ENCODE peak calls at places on chromosome 12, in ten cellular contexts. E, U, C, Z, W, X, T, B, M and D are unnamed samples.

GRCh38 chr12:91109148-91109564 is 2.1 kb downstream of the LUM start:
- DNase-seq in E (no peak), U (no peak), C (peak), Z (peak), W (peak), X (peak), T (peak), B (peak), M (no peak), D (no peak)

GRCh38 chr12:11861155-11861863 is 209.4 kb upstream of the BCL2L14 start:
- DNase-seq in E (no peak), U (no peak), C (no peak), Z (no peak), W (peak), X (no peak), T (no peak), B (no peak), M (no peak), D (no peak)

GRCh38 chr12:109673379-109673778 is 40.2 kb upstream of the FAM222A start:
- DNase-seq in E (no peak), U (no peak), C (no peak), Z (no peak), W (no peak), X (no peak), T (no peak), B (no peak), M (no peak), D (no peak)

GRCh38 chr12:31482816-31483215 is 108.1 kb downstream of the DENND5B start:
- DNase-seq in E (no peak), U (no peak), C (no peak), Z (no peak), W (no peak), X (peak), T (no peak), B (no peak), M (no peak), D (no peak)

GRCh38 chr12:44158746-44159145 is 322.9 kb downstream of the TMEM117 start:
- DNase-seq in E (no peak), U (no peak), C (no peak), Z (no peak), W (no peak), X (no peak), T (no peak), B (no peak), M (no peak), D (no peak)

GRCh38 chr12:116698131-116698495 is 39.8 kb downstream of the SPRING1 start:
- DNase-seq in E (no peak), U (no peak), C (no peak), Z (no peak), W (no peak), X (no peak), T (peak), B (no peak), M (no peak), D (no peak)

GRCh38 chr12:39272934-39273770 is 169.8 kb downstream of the KIF21A start:
- DNase-seq in E (no peak), U (no peak), C (peak), Z (no peak), W (peak), X (peak), T (peak), B (peak), M (no peak), D (no peak)

GRCh38 chr12:23640754-23641153 is 308.7 kb downstream of the SOX5 start:
- DNase-seq in E (no peak), U (no peak), C (no peak), Z (no peak), W (no peak), X (no peak), T (no peak), B (no peak), M (no peak), D (no peak)

GRCh38 chr12:68350753-68351152 is 18.6 kb upstream of the MDM1 start:
- DNase-seq in E (no peak), U (no peak), C (no peak), Z (no peak), W (no peak), X (peak), T (no peak), B (no peak), M (no peak), D (no peak)

GRCh38 chr12:121537814-121538698 is 42.8 kb downstream of the KDM2B start:
- DNase-seq in E (no peak), U (no peak), C (no peak), Z (peak), W (peak), X (no peak), T (peak), B (peak), M (no peak), D (no peak)

GRCh38 chr12:70609739-70610491 is 27.3 kb downstream of the PTPRB start:
- DNase-seq in E (no peak), U (no peak), C (peak), Z (peak), W (peak), X (peak), T (peak), B (no peak), M (no peak), D (no peak)

GRCh38 chr12:20508362-20508761 is 140.0 kb downstream of the PDE3A start:
- DNase-seq in E (no peak), U (no peak), C (no peak), Z (no peak), W (no peak), X (peak), T (no peak), B (no peak), M (no peak), D (no peak)

GRCh38 chr12:105369014-105369413 is 38.5 kb downstream of the C12orf75 start:
- DNase-seq in E (no peak), U (peak), C (no peak), Z (no peak), W (no peak), X (no peak), T (no peak), B (no peak), M (no peak), D (no peak)

GRCh38 chr12:116346751-116347150 is 69.3 kb upstream of the MED13L start:
- DNase-seq in E (no peak), U (peak), C (no peak), Z (no peak), W (no peak), X (no peak), T (peak), B (no peak), M (no peak), D (no peak)

DNA sequence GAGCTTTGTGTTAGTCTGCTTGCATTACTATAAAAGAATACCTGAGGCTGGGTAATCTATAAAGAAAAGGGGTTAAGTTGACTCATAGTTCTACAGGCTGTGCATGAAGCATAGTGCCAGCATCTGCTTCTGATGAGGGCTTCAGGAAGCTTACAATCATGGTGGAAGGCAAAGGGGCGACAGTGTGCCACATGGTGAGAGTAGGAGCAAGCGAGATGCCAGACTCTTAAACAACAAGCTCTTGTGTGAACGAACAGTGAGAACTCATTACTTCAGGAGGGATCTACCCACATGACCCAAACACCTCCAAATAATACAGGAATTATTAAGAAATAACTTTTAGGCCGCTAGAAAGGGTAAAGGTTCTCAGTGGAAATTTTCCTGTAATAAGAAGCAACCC is 28.1 kb downstream of the APOBEC1 start:
- DNase-seq in E (no peak), U (no peak), C (no peak), Z (no peak), W (no peak), X (no peak), T (no peak), B (no peak), M (no peak), D (no peak)
- H3K27ac ChIP-seq in E (no peak), U (no peak), C (no peak), Z (no peak), W (no peak), X (no peak), T (no peak), B (no peak), M (no peak), D (no peak)

GRCh38 chr12:57169046-57169795 is 21.8 kb upstream of the LRP1-AS start:
- DNase-seq in E (no peak), U (no peak), C (no peak), Z (no peak), W (no peak), X (no peak), T (no peak), B (no peak), M (no peak), D (no peak)
- H3K27ac ChIP-seq in E (peak), U (no peak), C (no peak), Z (no peak), W (no peak), X (no peak), T (no peak), B (no peak), M (no peak), D (no peak)

DNA sequence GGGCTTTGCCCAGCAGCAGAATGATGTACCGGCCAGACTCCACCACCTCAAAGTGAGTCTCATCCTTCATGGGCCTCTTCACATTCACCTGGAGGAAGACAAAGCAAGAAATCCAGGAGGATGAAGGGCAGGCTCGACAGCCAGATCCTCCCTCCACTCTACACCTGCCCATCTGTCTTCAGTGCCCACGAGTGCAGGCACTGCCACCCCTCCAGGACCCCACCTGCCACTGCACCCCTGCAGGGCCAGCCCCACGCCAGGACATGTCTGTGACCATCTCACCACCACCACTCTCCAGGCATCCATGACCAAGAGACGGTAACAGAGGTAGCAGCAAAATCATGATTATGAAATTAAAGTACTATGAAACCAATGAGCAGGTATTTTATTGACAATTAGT is 84.3 kb upstream of the ANO2 start:
- DNase-seq in E (no peak), U (no peak), C (no peak), Z (peak), W (no peak), X (no peak), T (no peak), B (no peak), M (no peak), D (no peak)
- H3K27ac ChIP-seq in E (no peak), U (no peak), C (no peak), Z (no peak), W (no peak), X (no peak), T (no peak), B (no peak), M (no peak), D (no peak)

GRCh38 chr12:95764848-95765247 is 25.7 kb downstream of the NTN4 start:
- DNase-seq in E (no peak), U (no peak), C (no peak), Z (no peak), W (no peak), X (peak), T (no peak), B (no peak), M (no peak), D (no peak)
- H3K27ac ChIP-seq in E (no peak), U (no peak), C (no peak), Z (no peak), W (no peak), X (no peak), T (peak), B (no peak), M (no peak), D (peak)

DNA sequence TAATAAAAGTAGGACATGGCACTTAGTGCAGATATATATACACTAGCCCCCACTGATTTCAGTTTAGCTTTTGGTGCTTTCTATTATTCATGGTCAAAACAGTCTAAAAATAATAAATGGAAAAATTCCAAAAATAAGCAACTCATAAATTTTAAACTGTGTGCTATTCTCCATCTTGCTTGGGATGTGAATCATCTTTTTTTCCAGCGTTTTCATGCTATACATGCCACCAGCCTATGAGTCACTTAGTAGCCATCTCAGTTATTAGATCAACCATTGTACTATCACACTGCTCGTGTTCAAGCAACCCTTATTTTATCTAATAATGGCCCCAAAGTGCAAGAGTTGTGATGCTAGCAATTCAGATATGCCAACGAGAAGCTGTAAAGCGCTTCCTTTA is 73.9 kb upstream of the KRR1 start:
- DNase-seq in E (no peak), U (peak), C (no peak), Z (no peak), W (no peak), X (peak), T (no peak), B (no peak), M (no peak), D (peak)
- H3K27ac ChIP-seq in E (no peak), U (no peak), C (no peak), Z (no peak), W (no peak), X (no peak), T (no peak), B (no peak), M (no peak), D (peak)